ENCODE peak calls at places on chromosomes 4 and X, in five cellular contexts. One of them, this sample, is unnamed.

GRCh38 chrX:72584165-72584564 is 11.5 kb upstream of the HDAC8 start:
- DNase-seq in COR-L47: no peak
- DNase-seq in effector memory CD4-positive, alpha-beta T cell: no peak
- DNase-seq in Calu3: no peak
- DNase-seq in mesendoderm: no peak
- DNase-seq in this sample: no peak

GRCh38 chr4:165541773-165542459 is 163.1 kb downstream of the CPE start:
- DNase-seq in Calu3: no peak
- DNase-seq in effector memory CD4-positive, alpha-beta T cell: no peak
- DNase-seq in mesendoderm: no peak
- DNase-seq in COR-L47: no peak
- DNase-seq in this sample: no peak

GRCh38 chr4:176156656-176157055 is 38.7 kb downstream of the SPATA4 start:
- DNase-seq in mesendoderm: no peak
- DNase-seq in effector memory CD4-positive, alpha-beta T cell: no peak
- DNase-seq in COR-L47: no peak
- DNase-seq in Calu3: no peak
- DNase-seq in this sample: no peak

GRCh38 chr4:89397464-89397863 is 89.9 kb upstream of the GPRIN3 start:
- DNase-seq in COR-L47: no peak
- DNase-seq in effector memory CD4-positive, alpha-beta T cell: no peak
- DNase-seq in mesendoderm: no peak
- DNase-seq in Calu3: no peak
- DNase-seq in this sample: no peak

GRCh38 chr4:174394915-174395314 is 111.2 kb downstream of the CEP44 start:
- DNase-seq in mesendoderm: no peak
- DNase-seq in COR-L47: no peak
- DNase-seq in Calu3: no peak
- DNase-seq in effector memory CD4-positive, alpha-beta T cell: no peak
- DNase-seq in this sample: no peak

GRCh38 chrX:107659768-107660167 is 31.5 kb downstream of the PRPS1 start:
- DNase-seq in COR-L47: no peak
- DNase-seq in Calu3: no peak
- DNase-seq in effector memory CD4-positive, alpha-beta T cell: no peak
- DNase-seq in mesendoderm: no peak
- DNase-seq in this sample: peak

GRCh38 chr4:133323670-133324069 is 174.6 kb downstream of the PCDH10 start:
- DNase-seq in mesendoderm: no peak
- DNase-seq in effector memory CD4-positive, alpha-beta T cell: no peak
- DNase-seq in Calu3: no peak
- DNase-seq in COR-L47: no peak
- DNase-seq in this sample: no peak

GRCh38 chr4:1492636-1493539 is 86.6 kb upstream of the NKX1-1 start:
- DNase-seq in Calu3: no peak
- DNase-seq in mesendoderm: no peak
- DNase-seq in effector memory CD4-positive, alpha-beta T cell: no peak
- DNase-seq in COR-L47: no peak
- DNase-seq in this sample: no peak

GRCh38 chr4:173360587-173361221 is 10.1 kb upstream of the SAP30 start:
- DNase-seq in COR-L47: no peak
- DNase-seq in effector memory CD4-positive, alpha-beta T cell: no peak
- DNase-seq in Calu3: no peak
- DNase-seq in mesendoderm: no peak
- DNase-seq in this sample: no peak

GRCh38 chr4:144734522-144734921 is 88.6 kb downstream of the HHIP start:
- DNase-seq in mesendoderm: peak
- DNase-seq in Calu3: no peak
- DNase-seq in COR-L47: no peak
- DNase-seq in effector memory CD4-positive, alpha-beta T cell: no peak
- DNase-seq in this sample: peak

GRCh38 chrX:36909584-36909983 is 98.6 kb upstream of the FAM47C start:
- DNase-seq in effector memory CD4-positive, alpha-beta T cell: no peak
- DNase-seq in mesendoderm: no peak
- DNase-seq in Calu3: no peak
- DNase-seq in COR-L47: no peak
- DNase-seq in this sample: no peak

GRCh38 chrX:38891641-38892413 is 90.6 kb downstream of the MID1IP1 start:
- DNase-seq in effector memory CD4-positive, alpha-beta T cell: no peak
- DNase-seq in mesendoderm: peak
- DNase-seq in Calu3: no peak
- DNase-seq in COR-L47: no peak
- DNase-seq in this sample: no peak

GRCh38 chrX:137926090-137926489 is 360.2 kb downstream of the ZIC3 start:
- DNase-seq in effector memory CD4-positive, alpha-beta T cell: no peak
- DNase-seq in mesendoderm: peak
- DNase-seq in Calu3: no peak
- DNase-seq in COR-L47: peak
- DNase-seq in this sample: no peak

GRCh38 chr4:94665500-94666398 is 92.0 kb upstream of the BMPR1B start:
- DNase-seq in mesendoderm: no peak
- DNase-seq in COR-L47: peak
- DNase-seq in Calu3: peak
- DNase-seq in effector memory CD4-positive, alpha-beta T cell: no peak
- DNase-seq in this sample: no peak

GRCh38 chr4:78136109-78137081 is 79.3 kb downstream of the FRAS1 start:
- DNase-seq in effector memory CD4-positive, alpha-beta T cell: no peak
- DNase-seq in mesendoderm: no peak
- DNase-seq in Calu3: peak
- DNase-seq in COR-L47: no peak
- DNase-seq in this sample: no peak

GRCh38 chr4:163553146-163553545 is 58.7 kb downstream of the TMA16 start:
- DNase-seq in mesendoderm: no peak
- DNase-seq in COR-L47: no peak
- DNase-seq in Calu3: no peak
- DNase-seq in effector memory CD4-positive, alpha-beta T cell: no peak
- DNase-seq in this sample: no peak

GRCh38 chr4:41661447-41662076 is 87.0 kb downstream of the PHOX2B start:
- DNase-seq in COR-L47: peak
- DNase-seq in mesendoderm: peak
- DNase-seq in Calu3: peak
- DNase-seq in effector memory CD4-positive, alpha-beta T cell: no peak
- DNase-seq in this sample: peak

GRCh38 chr4:24172406-24172805 is 282.6 kb upstream of the PPARGC1A start:
- DNase-seq in effector memory CD4-positive, alpha-beta T cell: no peak
- DNase-seq in mesendoderm: no peak
- DNase-seq in Calu3: no peak
- DNase-seq in COR-L47: no peak
- DNase-seq in this sample: no peak

GRCh38 chrX:111168314-111168713 is 72.3 kb downstream of the PAK3 start:
- DNase-seq in effector memory CD4-positive, alpha-beta T cell: no peak
- DNase-seq in mesendoderm: peak
- DNase-seq in COR-L47: peak
- DNase-seq in Calu3: no peak
- DNase-seq in this sample: no peak

GRCh38 chr4:6548201-6548881 is 26.6 kb upstream of the MAN2B2 start:
- DNase-seq in COR-L47: peak
- DNase-seq in mesendoderm: peak
- DNase-seq in Calu3: peak
- DNase-seq in effector memory CD4-positive, alpha-beta T cell: no peak
- DNase-seq in this sample: no peak

GRCh38 chr4:33477715-33478114 is 2757.5 kb downstream of the PCDH7 start:
- DNase-seq in effector memory CD4-positive, alpha-beta T cell: no peak
- DNase-seq in Calu3: no peak
- DNase-seq in COR-L47: no peak
- DNase-seq in mesendoderm: no peak
- DNase-seq in this sample: no peak

GRCh38 chr4:3136454-3136853 is 62.0 kb downstream of the HTT start:
- DNase-seq in COR-L47: no peak
- DNase-seq in mesendoderm: no peak
- DNase-seq in effector memory CD4-positive, alpha-beta T cell: no peak
- DNase-seq in Calu3: no peak
- DNase-seq in this sample: no peak

GRCh38 chrX:148691456-148691855 is 191.0 kb downstream of the AFF2 start:
- DNase-seq in mesendoderm: no peak
- DNase-seq in Calu3: no peak
- DNase-seq in effector memory CD4-positive, alpha-beta T cell: no peak
- DNase-seq in COR-L47: no peak
- DNase-seq in this sample: no peak

GRCh38 chr4:151052785-151053184 is 37.7 kb upstream of the LRBA start:
- DNase-seq in COR-L47: no peak
- DNase-seq in mesendoderm: no peak
- DNase-seq in Calu3: no peak
- DNase-seq in effector memory CD4-positive, alpha-beta T cell: no peak
- DNase-seq in this sample: no peak

GRCh38 chr4:183532823-183533222 is 28.0 kb downstream of the ING2 start:
- DNase-seq in Calu3: no peak
- DNase-seq in mesendoderm: no peak
- DNase-seq in effector memory CD4-positive, alpha-beta T cell: no peak
- DNase-seq in COR-L47: no peak
- DNase-seq in this sample: no peak

GRCh38 chrX:14802943-14803710 is 69.7 kb downstream of the FANCB start:
- DNase-seq in effector memory CD4-positive, alpha-beta T cell: no peak
- DNase-seq in Calu3: no peak
- DNase-seq in COR-L47: no peak
- DNase-seq in mesendoderm: no peak
- DNase-seq in this sample: no peak

GRCh38 chr4:15232725-15233597 is 194.9 kb upstream of the C1QTNF7 start:
- DNase-seq in mesendoderm: peak
- DNase-seq in COR-L47: no peak
- DNase-seq in Calu3: no peak
- DNase-seq in effector memory CD4-positive, alpha-beta T cell: no peak
- DNase-seq in this sample: no peak

GRCh38 chrX:56600141-56600540 is 36.7 kb downstream of the UBQLN2 start:
- DNase-seq in Calu3: no peak
- DNase-seq in COR-L47: no peak
- DNase-seq in effector memory CD4-positive, alpha-beta T cell: no peak
- DNase-seq in mesendoderm: no peak
- DNase-seq in this sample: no peak

GRCh38 chr4:182190306-182190705 is 52.9 kb upstream of the TENM3 start:
- DNase-seq in effector memory CD4-positive, alpha-beta T cell: no peak
- DNase-seq in COR-L47: no peak
- DNase-seq in Calu3: no peak
- DNase-seq in mesendoderm: no peak
- DNase-seq in this sample: no peak

GRCh38 chr4:108561086-108561485 is 59.3 kb upstream of the RPL34 start:
- DNase-seq in COR-L47: no peak
- DNase-seq in Calu3: no peak
- DNase-seq in mesendoderm: no peak
- DNase-seq in effector memory CD4-positive, alpha-beta T cell: no peak
- DNase-seq in this sample: no peak

GRCh38 chr4:138706206-138706605 is 309.4 kb upstream of the NOCT start:
- DNase-seq in Calu3: no peak
- DNase-seq in effector memory CD4-positive, alpha-beta T cell: no peak
- DNase-seq in COR-L47: no peak
- DNase-seq in mesendoderm: no peak
- DNase-seq in this sample: no peak

GRCh38 chrX:41723305-41723704 is 676 bp upstream of the GPR82 start:
- DNase-seq in Calu3: no peak
- DNase-seq in effector memory CD4-positive, alpha-beta T cell: no peak
- DNase-seq in COR-L47: no peak
- DNase-seq in mesendoderm: no peak
- DNase-seq in this sample: no peak

GRCh38 chrX:54818221-54818620 is 10.7 kb downstream of the MAGED2 start:
- DNase-seq in effector memory CD4-positive, alpha-beta T cell: no peak
- DNase-seq in Calu3: no peak
- DNase-seq in COR-L47: no peak
- DNase-seq in mesendoderm: no peak
- DNase-seq in this sample: no peak

This sample was measured in body of pancreas.